ENCODE peak calls at places on chromosome 9, in nine cellular contexts. C, V, I, H, F, J, D, T and W are unnamed samples.

GRCh38 chr9:92146610-92147009 is 31.4 kb upstream of the SPTLC1 start:
- DNase-seq in V (no peak), C (no peak), D (no peak), J (no peak), I (no peak), H (peak), T (no peak), F (no peak), W (no peak)

GRCh38 chr9:131624636-131625241 is 79.4 kb downstream of the PRRT1B start:
- DNase-seq in H (no peak), J (peak), V (peak), D (no peak), T (no peak), I (no peak), C (no peak), F (no peak), W (peak)

GRCh38 chr9:89461302-89461701 is 36.6 kb downstream of the SEMA4D start:
- DNase-seq in J (no peak), I (no peak), D (no peak), F (no peak), H (no peak), T (no peak), C (no peak), V (no peak), W (peak)

GRCh38 chr9:126521089-126521488 is 92.6 kb upstream of the LMX1B start:
- DNase-seq in D (no peak), T (no peak), I (no peak), J (no peak), V (peak), C (peak), F (no peak), H (no peak), W (no peak)

GRCh38 chr9:22257026-22257425 is 189.6 kb upstream of the DMRTA1 start:
- DNase-seq in H (no peak), I (no peak), F (no peak), C (no peak), V (no peak), J (no peak), T (no peak), D (no peak), W (no peak)

GRCh38 chr9:36665921-36666429 is 93.3 kb downstream of the MELK start:
- DNase-seq in J (no peak), I (no peak), V (no peak), C (no peak), F (no peak), D (no peak), T (no peak), H (peak), W (no peak)

GRCh38 chr9:29514336-29514735 is 1941.1 kb upstream of the C9orf72 start:
- DNase-seq in V (peak), D (no peak), C (no peak), I (peak), F (no peak), H (no peak), T (no peak), J (no peak), W (no peak)

GRCh38 chr9:89635007-89635742 is 30.4 kb downstream of the GADD45G start:
- DNase-seq in C (peak), T (no peak), F (no peak), D (no peak), J (no peak), H (no peak), V (peak), I (no peak), W (peak)

GRCh38 chr9:114499941-114500528 is 5.2 kb downstream of the WHRN start:
- DNase-seq in C (no peak), J (no peak), H (no peak), I (no peak), V (no peak), T (no peak), D (no peak), F (no peak), W (no peak)

GRCh38 chr9:86405086-86405491 is 50.9 kb upstream of the TUT7 start:
- DNase-seq in F (no peak), C (no peak), T (no peak), I (no peak), D (no peak), J (no peak), V (no peak), H (no peak), W (no peak)

GRCh38 chr9:110030632-110031031 is 177.3 kb downstream of the C9orf152 start:
- DNase-seq in J (no peak), T (no peak), F (no peak), V (no peak), H (peak), C (no peak), D (no peak), I (no peak), W (no peak)

GRCh38 chr9:76654051-76654461 is 110.2 kb upstream of the PCA3 start:
- DNase-seq in D (no peak), J (no peak), V (no peak), T (no peak), F (no peak), H (no peak), C (no peak), I (no peak), W (peak)

GRCh38 chr9:3827175-3827574 is 301.4 kb upstream of the RFX3 start:
- DNase-seq in D (no peak), V (no peak), T (no peak), H (no peak), J (no peak), I (no peak), C (peak), F (no peak), W (no peak)

GRCh38 chr9:135244751-135245221 is 157.3 kb downstream of the OLFM1 start:
- DNase-seq in I (no peak), H (no peak), V (peak), T (no peak), J (peak), D (no peak), F (no peak), C (peak), W (no peak)

GRCh38 chr9:88614359-88614758 is 79.4 kb downstream of the NXNL2 start:
- DNase-seq in J (no peak), D (no peak), T (no peak), C (no peak), I (no peak), V (no peak), F (no peak), H (no peak), W (no peak)

GRCh38 chr9:120475341-120475740 is 104.6 kb downstream of the CDK5RAP2 start:
- DNase-seq in C (no peak), T (no peak), D (no peak), F (no peak), I (no peak), J (no peak), H (no peak), V (no peak), W (peak)

GRCh38 chr9:36861528-36862205 is 172.4 kb downstream of the PAX5 start:
- DNase-seq in H (no peak), C (no peak), F (no peak), V (peak), I (no peak), J (no peak), D (no peak), T (no peak), W (no peak)

GRCh38 chr9:137968235-137968634 is 90.7 kb downstream of the CACNA1B start:
- DNase-seq in F (no peak), I (no peak), D (peak), C (peak), V (no peak), J (no peak), T (no peak), H (no peak), W (no peak)

GRCh38 chr9:122364783-122365150 is 6.1 kb upstream of the PTGS1 start:
- DNase-seq in T (no peak), H (no peak), J (no peak), F (no peak), V (no peak), I (no peak), C (no peak), D (no peak), W (peak)

GRCh38 chr9:106860731-106861584 is 2.0 kb upstream of the ZNF462 start:
- DNase-seq in T (no peak), V (peak), J (no peak), H (no peak), F (no peak), I (no peak), C (no peak), D (no peak), W (peak)

GRCh38 chr9:5554254-5554653 is 43.9 kb downstream of the PDCD1LG2 start:
- DNase-seq in H (no peak), T (no peak), J (no peak), V (no peak), D (no peak), F (no peak), I (no peak), C (no peak), W (no peak)

GRCh38 chr9:133133680-133134418 is 12.8 kb upstream of the RALGDS start:
- DNase-seq in J (peak), D (peak), C (peak), H (no peak), T (peak), V (peak), F (peak), I (peak), W (peak)

GRCh38 chr9:130932220-130933069 is 6.6 kb downstream of the FIBCD1 start:
- DNase-seq in H (no peak), C (no peak), V (no peak), D (no peak), J (no peak), I (no peak), F (no peak), T (no peak), W (no peak)

GRCh38 chr9:91026266-91026665 is 224.6 kb downstream of the SYK start:
- DNase-seq in J (no peak), C (no peak), D (no peak), H (no peak), F (no peak), I (no peak), T (no peak), V (no peak), W (no peak)

GRCh38 chr9:127873886-127874285 is 3.6 kb downstream of the AK1 start:
- DNase-seq in T (no peak), F (no peak), H (no peak), C (peak), V (peak), J (no peak), D (no peak), I (no peak), W (peak)

GRCh38 chr9:97109194-97109811 is 70.4 kb upstream of the CTSV start:
- DNase-seq in H (peak), T (no peak), I (peak), C (no peak), D (peak), V (no peak), F (no peak), J (no peak), W (peak)

GRCh38 chr9:18826248-18826647 is 206.8 kb downstream of the SAXO1 start:
- DNase-seq in J (no peak), F (no peak), C (no peak), H (no peak), D (no peak), T (no peak), I (no peak), V (no peak), W (no peak)

GRCh38 chr9:132026932-132027585 is 52.6 kb downstream of the MED27 start:
- DNase-seq in D (peak), H (no peak), F (no peak), J (no peak), I (no peak), C (no peak), T (no peak), V (no peak), W (peak)